ENCODE peak calls at places on chromosomes 1 and 21, in ten cellular contexts. M is NT2/D1; Q is lower leg skin; K is IMR-90; N is activated CD4-positive, alpha-beta T cell treated with anti-CD3 and anti-CD28 coated beads, Interleukin-2, amount 50 U/mL, for 1 hour; B is esophagus squamous epithelium; P is AG09309; U is OCI-LY7; L is stimulated activated CD4-positive, alpha-beta T cell treated with anti-CD3 and anti-CD28 coated beads, Interleukin-4, amount 100 ng/mL, for 24 hours; E is activated naive CD4-positive, alpha-beta T cell treated with anti-CD3 and anti-CD28 coated beads for 36 hours. O is an unnamed sample.

GRCh38 chr1:184757406-184757805 is 2.7 kb upstream of the EDEM3 start:
- DNase-seq in M (no peak), Q (no peak), K (no peak), N (no peak), B (no peak), P (no peak), U (no peak), L (no peak), E (no peak), O (no peak)

GRCh38 chr21:15174923-15175322 is 110.1 kb upstream of the NRIP1 start:
- DNase-seq in M (no peak), Q (no peak), K (no peak), N (no peak), B (no peak), P (no peak), U (no peak), L (no peak), E (no peak), O (no peak)

GRCh38 chr21:45109831-45110492 is 35.6 kb downstream of the ADARB1 start:
- DNase-seq in M (no peak), Q (no peak), K (no peak), N (peak), B (no peak), P (no peak), U (peak), L (peak), E (peak), O (no peak)

GRCh38 chr1:11350265-11350664 is 77.3 kb downstream of the UBIAD1 start:
- DNase-seq in M (no peak), Q (no peak), K (no peak), N (no peak), B (no peak), P (no peak), U (no peak), L (no peak), E (peak), O (no peak)

GRCh38 chr1:244665771-244666217 is 12.9 kb downstream of the DESI2 start:
- DNase-seq in M (no peak), Q (no peak), K (peak), N (no peak), B (no peak), P (no peak), U (peak), L (no peak), E (no peak), O (no peak)

GRCh38 chr1:89739013-89739843 is 81.6 kb upstream of the LRRC8D start:
- DNase-seq in M (no peak), Q (peak), K (peak), N (peak), B (no peak), P (no peak), U (no peak), L (peak), E (peak), O (no peak)

GRCh38 chr1:86701731-86702130 is 2.6 kb upstream of the SH3GLB1 start:
- DNase-seq in M (no peak), Q (no peak), K (no peak), N (no peak), B (no peak), P (no peak), U (no peak), L (no peak), E (no peak), O (no peak)

GRCh38 chr1:88327391-88328267 is 356.4 kb upstream of the PKN2 start:
- DNase-seq in M (peak), Q (no peak), K (peak), N (no peak), B (no peak), P (peak), U (no peak), L (no peak), E (peak), O (no peak)

GRCh38 chr1:155698382-155699038 is 9.6 kb downstream of the DAP3 start:
- DNase-seq in M (no peak), Q (no peak), K (peak), N (no peak), B (no peak), P (peak), U (no peak), L (no peak), E (no peak), O (no peak)

GRCh38 chr21:36773111-36773510 is 74.2 kb downstream of the SIM2 start:
- DNase-seq in M (no peak), Q (peak), K (peak), N (no peak), B (no peak), P (peak), U (no peak), L (no peak), E (no peak), O (no peak)

GRCh38 chr1:207172885-207173284 is 68.9 kb downstream of the C4BPA start:
- DNase-seq in M (no peak), Q (no peak), K (no peak), N (no peak), B (no peak), P (no peak), U (no peak), L (no peak), E (no peak), O (no peak)

GRCh38 chr1:34360574-34360973 is 183.9 kb downstream of the C1orf94 start:
- DNase-seq in M (no peak), Q (no peak), K (no peak), N (no peak), B (no peak), P (no peak), U (no peak), L (no peak), E (no peak), O (no peak)

GRCh38 chr1:8382051-8382505 is 64.2 kb downstream of the SLC45A1 start:
- DNase-seq in M (no peak), Q (peak), K (no peak), N (no peak), B (no peak), P (no peak), U (no peak), L (no peak), E (no peak), O (no peak)

GRCh38 chr1:70024272-70024671 is 181.1 kb downstream of the LRRC40 start:
- DNase-seq in M (no peak), Q (no peak), K (no peak), N (no peak), B (no peak), P (no peak), U (no peak), L (no peak), E (no peak), O (no peak)

GRCh38 chr1:209797978-209798639 is 7.8 kb downstream of the IRF6 start:
- DNase-seq in M (no peak), Q (no peak), K (no peak), N (no peak), B (no peak), P (no peak), U (peak), L (no peak), E (no peak), O (no peak)

GRCh38 chr1:19384113-19384512 is 72.0 kb downstream of the SLC66A1 start:
- DNase-seq in M (no peak), Q (no peak), K (peak), N (no peak), B (no peak), P (no peak), U (no peak), L (no peak), E (no peak), O (no peak)

GRCh38 chr21:17921579-17922530 is 102.7 kb upstream of the C21orf91 start:
- DNase-seq in M (no peak), Q (no peak), K (peak), N (no peak), B (no peak), P (peak), U (no peak), L (no peak), E (no peak), O (no peak)

GRCh38 chr21:38628426-38628825 is 130.1 kb upstream of the ERG start:
- DNase-seq in M (no peak), Q (no peak), K (no peak), N (no peak), B (no peak), P (no peak), U (no peak), L (no peak), E (no peak), O (no peak)

O was measured in cortex of kidney.